ENCODE peak calls at places on chromosomes 13 and 19, in four cellular contexts. B is EL; K is T-helper 2 cell; D is stimulated activated CD8-positive, alpha-beta memory T cell treated with anti-CD3 and anti-CD28 coated beads, Interleukin-7, amount 100 ng/mL, for 4 hours. X is an unnamed sample.

GRCh38 chr19:9013988-9014387 is 3.8 kb upstream of the MUC16 start:
- DNase-seq in B (no peak), K (no peak), D (no peak), X (no peak)

GRCh38 chr19:55473613-55474012 is 2.8 kb upstream of the ZNF628 start:
- DNase-seq in B (peak), K (no peak), D (no peak), X (peak)

GRCh38 chr13:61110804-61111203 is 304.8 kb downstream of the PCDH20 start:
- DNase-seq in B (no peak), K (no peak), D (no peak), X (no peak)

GRCh38 chr13:106122234-106122633 is 413.2 kb downstream of the EFNB2 start:
- DNase-seq in B (no peak), K (no peak), D (no peak), X (no peak)

GRCh38 chr19:33673996-33674395 is 52.2 kb downstream of the CHST8 start:
- DNase-seq in B (no peak), K (no peak), D (no peak), X (no peak)

GRCh38 chr13:80590551-80590950 is 249.6 kb upstream of the SPRY2 start:
- DNase-seq in B (no peak), K (no peak), D (no peak), X (no peak)

GRCh38 chr19:19489804-19490204 is 25.5 kb downstream of the TSSK6 start:
- DNase-seq in B (no peak), K (no peak), D (no peak), X (no peak)

GRCh38 chr19:2691951-2692350 is 10.5 kb downstream of the GNG7 start:
- DNase-seq in B (no peak), K (no peak), D (no peak), X (no peak)

GRCh38 chr19:46416077-46416709 is 2.8 kb upstream of the CCDC8 start:
- DNase-seq in B (peak), K (no peak), D (no peak), X (peak)

GRCh38 chr13:32850311-32851052 is 165.7 kb upstream of the KL start:
- DNase-seq in B (no peak), K (no peak), D (no peak), X (no peak)

GRCh38 chr19:3832001-3832400 is 36.8 kb downstream of the ZFR2 start:
- DNase-seq in B (no peak), K (no peak), D (no peak), X (no peak)

GRCh38 chr13:46179576-46180368 is 2.2 kb downstream of the LCP1 start:
- DNase-seq in B (no peak), K (peak), D (peak), X (no peak)

GRCh38 chr13:86838411-86839120 is 832.6 kb upstream of the SLITRK5 start:
- DNase-seq in B (no peak), K (no peak), D (no peak), X (no peak)

GRCh38 chr13:97366172-97366688 is 67.7 kb upstream of the RAP2A start:
- DNase-seq in B (no peak), K (no peak), D (no peak), X (no peak)

GRCh38 chr19:1408300-1409203 is 1.2 kb downstream of the DAZAP1 start:
- DNase-seq in B (peak), K (peak), D (no peak), X (peak)

GRCh38 chr13:30373727-30374126 is 48.6 kb upstream of the UBE2L5 start:
- DNase-seq in B (no peak), K (no peak), D (peak), X (no peak)

GRCh38 chr13:39263033-39263432 is 224.8 kb downstream of the NHLRC3 start:
- DNase-seq in B (peak), K (peak), D (peak), X (peak)

GRCh38 chr19:38433268-38433733 is at the start of gene RYR1:
- DNase-seq in B (peak), K (peak), D (no peak), X (no peak)

GRCh38 chr13:99501952-99502310 is 659 bp downstream of the TM9SF2 start:
- DNase-seq in B (peak), K (no peak), D (no peak), X (peak)

GRCh38 chr13:76677047-76677446 is 209.2 kb downstream of the KCTD12 start:
- DNase-seq in B (no peak), K (no peak), D (no peak), X (no peak)

GRCh38 chr13:99642006-99642405 is 140.7 kb downstream of the TM9SF2 start:
- DNase-seq in B (no peak), K (no peak), D (no peak), X (no peak)

GRCh38 chr13:98653471-98653985 is 76.6 kb upstream of the STK24 start:
- DNase-seq in B (peak), K (peak), D (peak), X (peak)

GRCh38 chr13:113415825-113416224 is 37.5 kb downstream of the ADPRHL1 start:
- DNase-seq in B (no peak), K (no peak), D (no peak), X (no peak)

GRCh38 chr13:21673592-21674270 is 2.9 kb downstream of the FGF9 start:
- DNase-seq in B (peak), K (no peak), D (no peak), X (peak)

GRCh38 chr13:106496072-106496997 is 39.1 kb downstream of the EFNB2 start:
- DNase-seq in B (no peak), K (no peak), D (no peak), X (no peak)

GRCh38 chr13:24004971-24005370 is 107.7 kb upstream of the C1QTNF9B start:
- DNase-seq in B (no peak), K (no peak), D (no peak), X (no peak)

GRCh38 chr19:39448271-39448670 is 2.9 kb downstream of the SUPT5H start:
- DNase-seq in B (peak), K (no peak), D (no peak), X (no peak)

GRCh38 chr13:99191900-99192399 is 8.7 kb upstream of the UBAC2 start:
- DNase-seq in B (peak), K (no peak), D (no peak), X (peak)

GRCh38 chr19:47618771-47619170 is 9.8 kb downstream of the BICRA start:
- DNase-seq in B (no peak), K (no peak), D (no peak), X (no peak)

GRCh38 chr19:17679526-17680234 is 8.5 kb downstream of the UNC13A start:
- DNase-seq in B (no peak), K (no peak), D (no peak), X (no peak)

GRCh38 chr13:81393686-81394085 is 1052.8 kb upstream of the SPRY2 start:
- DNase-seq in B (no peak), K (no peak), D (no peak), X (peak)

GRCh38 chr13:72985610-72986009 is 73.2 kb upstream of the KLF5 start:
- DNase-seq in B (no peak), K (no peak), D (no peak), X (no peak)